ENCODE peak calls at places on chromosome 9, in six cellular contexts. One of them, this sample, is unnamed.

GRCh38 chr9:14434971-14435718 is 121.2 kb upstream of the NFIB start:
- DNase-seq in Calu3: no peak
- DNase-seq in lower lobe of right lung: no peak
- DNase-seq in retinal pigment epithelial cell: no peak
- DNase-seq in astrocyte of the spinal cord: no peak
- DNase-seq in fibroblast of mammary gland: no peak
- DNase-seq in this sample: no peak

GRCh38 chr9:137705443-137705863 is 86.6 kb downstream of the EHMT1 start:
- DNase-seq in Calu3: no peak
- DNase-seq in lower lobe of right lung: no peak
- DNase-seq in retinal pigment epithelial cell: no peak
- DNase-seq in astrocyte of the spinal cord: no peak
- DNase-seq in fibroblast of mammary gland: no peak
- DNase-seq in this sample: no peak

GRCh38 chr9:89902450-89902849 is 297.6 kb downstream of the GADD45G start:
- DNase-seq in Calu3: no peak
- DNase-seq in lower lobe of right lung: no peak
- DNase-seq in retinal pigment epithelial cell: no peak
- DNase-seq in astrocyte of the spinal cord: peak; percentile 90
- DNase-seq in fibroblast of mammary gland: peak; percentile 81
- DNase-seq in this sample: no peak

GRCh38 chr9:134585746-134586706 is 55.6 kb upstream of the COL5A1 start:
- DNase-seq in Calu3: no peak
- DNase-seq in lower lobe of right lung: no peak
- DNase-seq in retinal pigment epithelial cell: no peak
- DNase-seq in astrocyte of the spinal cord: peak; percentile 71
- DNase-seq in fibroblast of mammary gland: peak; percentile 49
- DNase-seq in this sample: no peak

GRCh38 chr9:73133042-73133651 is 18.5 kb upstream of the ANXA1 start:
- DNase-seq in Calu3: no peak
- DNase-seq in lower lobe of right lung: no peak
- DNase-seq in retinal pigment epithelial cell: no peak
- DNase-seq in astrocyte of the spinal cord: no peak
- DNase-seq in fibroblast of mammary gland: no peak
- DNase-seq in this sample: no peak

GRCh38 chr9:95313010-95313498 is 4.5 kb downstream of the FANCC start:
- DNase-seq in Calu3: no peak
- DNase-seq in lower lobe of right lung: peak; percentile 86
- DNase-seq in retinal pigment epithelial cell: peak; percentile 38
- DNase-seq in astrocyte of the spinal cord: peak; percentile 46
- DNase-seq in fibroblast of mammary gland: peak; percentile 68
- DNase-seq in this sample: peak; percentile 72

GRCh38 chr9:77464591-77465125 is 183.5 kb downstream of the GNA14 start:
- DNase-seq in Calu3: no peak
- DNase-seq in lower lobe of right lung: no peak
- DNase-seq in retinal pigment epithelial cell: no peak
- DNase-seq in astrocyte of the spinal cord: peak; percentile 41
- DNase-seq in fibroblast of mammary gland: peak; percentile 31
- DNase-seq in this sample: no peak

GRCh38 chr9:26264709-26265601 is 586.7 kb upstream of the TUSC1 start:
- DNase-seq in Calu3: no peak
- DNase-seq in lower lobe of right lung: no peak
- DNase-seq in retinal pigment epithelial cell: peak; percentile 30
- DNase-seq in astrocyte of the spinal cord: peak; percentile 87
- DNase-seq in fibroblast of mammary gland: peak; percentile 92
- DNase-seq in this sample: peak; percentile 35

GRCh38 chr9:3517377-3518048 is 8.3 kb downstream of the RFX3 start:
- DNase-seq in Calu3: no peak
- DNase-seq in lower lobe of right lung: no peak
- DNase-seq in retinal pigment epithelial cell: no peak
- DNase-seq in astrocyte of the spinal cord: no peak
- DNase-seq in fibroblast of mammary gland: peak; percentile 3
- DNase-seq in this sample: no peak

GRCh38 chr9:14180077-14180941 is 133.6 kb downstream of the NFIB start:
- DNase-seq in Calu3: no peak
- DNase-seq in lower lobe of right lung: no peak
- DNase-seq in retinal pigment epithelial cell: no peak
- DNase-seq in astrocyte of the spinal cord: no peak
- DNase-seq in fibroblast of mammary gland: no peak
- DNase-seq in this sample: no peak

GRCh38 chr9:101737705-101738565 is 512 bp downstream of the GRIN3A start:
- DNase-seq in Calu3: peak; percentile 17
- DNase-seq in lower lobe of right lung: peak; percentile 30
- DNase-seq in retinal pigment epithelial cell: no peak
- DNase-seq in astrocyte of the spinal cord: no peak
- DNase-seq in fibroblast of mammary gland: no peak
- DNase-seq in this sample: no peak

GRCh38 chr9:72476100-72476499 is 45.3 kb upstream of the TMC1 start:
- DNase-seq in Calu3: no peak
- DNase-seq in lower lobe of right lung: no peak
- DNase-seq in retinal pigment epithelial cell: no peak
- DNase-seq in astrocyte of the spinal cord: no peak
- DNase-seq in fibroblast of mammary gland: no peak
- DNase-seq in this sample: peak; percentile 31

GRCh38 chr9:127550751-127551150 is 61.3 kb upstream of the STXBP1 start:
- DNase-seq in Calu3: no peak
- DNase-seq in lower lobe of right lung: peak; percentile 62
- DNase-seq in retinal pigment epithelial cell: no peak
- DNase-seq in astrocyte of the spinal cord: no peak
- DNase-seq in fibroblast of mammary gland: no peak
- DNase-seq in this sample: no peak

GRCh38 chr9:133844876-133845658 is 106.9 kb upstream of the SARDH start:
- DNase-seq in Calu3: no peak
- DNase-seq in lower lobe of right lung: peak; percentile 83
- DNase-seq in retinal pigment epithelial cell: no peak
- DNase-seq in astrocyte of the spinal cord: peak; percentile 51
- DNase-seq in fibroblast of mammary gland: peak; percentile 25
- DNase-seq in this sample: no peak

GRCh38 chr9:91502913-91503649 is 79.4 kb upstream of the NFIL3 start:
- DNase-seq in Calu3: no peak
- DNase-seq in lower lobe of right lung: no peak
- DNase-seq in retinal pigment epithelial cell: no peak
- DNase-seq in astrocyte of the spinal cord: no peak
- DNase-seq in fibroblast of mammary gland: no peak
- DNase-seq in this sample: no peak

GRCh38 chr9:111076519-111076918 is 38.2 kb upstream of the LPAR1 start:
- DNase-seq in Calu3: no peak
- DNase-seq in lower lobe of right lung: no peak
- DNase-seq in retinal pigment epithelial cell: no peak
- DNase-seq in astrocyte of the spinal cord: no peak
- DNase-seq in fibroblast of mammary gland: no peak
- DNase-seq in this sample: no peak

GRCh38 chr9:6931913-6932312 is 174.1 kb downstream of the KDM4C start:
- DNase-seq in Calu3: no peak
- DNase-seq in lower lobe of right lung: no peak
- DNase-seq in retinal pigment epithelial cell: peak; percentile 52
- DNase-seq in astrocyte of the spinal cord: peak; percentile 73
- DNase-seq in fibroblast of mammary gland: peak; percentile 86
- DNase-seq in this sample: peak; percentile 89

GRCh38 chr9:122807271-122807900 is 7.5 kb downstream of the OR1K1 start:
- DNase-seq in Calu3: no peak
- DNase-seq in lower lobe of right lung: no peak
- DNase-seq in retinal pigment epithelial cell: no peak
- DNase-seq in astrocyte of the spinal cord: no peak
- DNase-seq in fibroblast of mammary gland: peak; percentile 67
- DNase-seq in this sample: no peak

GRCh38 chr9:35401011-35401410 is 88.9 kb upstream of the RUSC2 start:
- DNase-seq in Calu3: no peak
- DNase-seq in lower lobe of right lung: no peak
- DNase-seq in retinal pigment epithelial cell: no peak
- DNase-seq in astrocyte of the spinal cord: no peak
- DNase-seq in fibroblast of mammary gland: no peak
- DNase-seq in this sample: no peak

GRCh38 chr9:129353697-129354336 is 175.8 kb upstream of the IER5L start:
- DNase-seq in Calu3: no peak
- DNase-seq in lower lobe of right lung: no peak
- DNase-seq in retinal pigment epithelial cell: no peak
- DNase-seq in astrocyte of the spinal cord: no peak
- DNase-seq in fibroblast of mammary gland: no peak
- DNase-seq in this sample: no peak

GRCh38 chr9:120875954-120876841 is 790 bp downstream of the PHF19 start:
- DNase-seq in Calu3: peak; percentile 86
- DNase-seq in lower lobe of right lung: peak; percentile 86
- DNase-seq in retinal pigment epithelial cell: no peak
- DNase-seq in astrocyte of the spinal cord: peak; percentile 95
- DNase-seq in fibroblast of mammary gland: peak; percentile 89
- DNase-seq in this sample: peak; percentile 69
- TF ChIP-seq CTCF in Calu3: no peak
- TF ChIP-seq CTCF in lower lobe of right lung: no peak
- TF ChIP-seq CTCF in retinal pigment epithelial cell: peak; percentile 20
- TF ChIP-seq CTCF in astrocyte of the spinal cord: peak; percentile 19
- TF ChIP-seq CTCF in fibroblast of mammary gland: no peak
- TF ChIP-seq CTCF in this sample: no peak

GRCh38 chr9:25226901-25227686 is 451.1 kb downstream of the TUSC1 start:
- DNase-seq in Calu3: no peak
- DNase-seq in lower lobe of right lung: no peak
- DNase-seq in retinal pigment epithelial cell: no peak
- DNase-seq in astrocyte of the spinal cord: no peak
- DNase-seq in fibroblast of mammary gland: no peak
- DNase-seq in this sample: no peak

GRCh38 chr9:25225938-25226760 is 452.1 kb downstream of the TUSC1 start:
- DNase-seq in Calu3: no peak
- DNase-seq in lower lobe of right lung: no peak
- DNase-seq in retinal pigment epithelial cell: no peak
- DNase-seq in astrocyte of the spinal cord: no peak
- DNase-seq in fibroblast of mammary gland: no peak
- DNase-seq in this sample: no peak

GRCh38 chr9:25224309-25224708 is 453.9 kb downstream of the TUSC1 start:
- DNase-seq in Calu3: no peak
- DNase-seq in lower lobe of right lung: no peak
- DNase-seq in retinal pigment epithelial cell: no peak
- DNase-seq in astrocyte of the spinal cord: no peak
- DNase-seq in fibroblast of mammary gland: no peak
- DNase-seq in this sample: no peak
- TF ChIP-seq CTCF in Calu3: no peak
- TF ChIP-seq CTCF in lower lobe of right lung: no peak
- TF ChIP-seq CTCF in retinal pigment epithelial cell: no peak
- TF ChIP-seq CTCF in astrocyte of the spinal cord: no peak
- TF ChIP-seq CTCF in fibroblast of mammary gland: no peak
- TF ChIP-seq CTCF in this sample: no peak

DNA sequence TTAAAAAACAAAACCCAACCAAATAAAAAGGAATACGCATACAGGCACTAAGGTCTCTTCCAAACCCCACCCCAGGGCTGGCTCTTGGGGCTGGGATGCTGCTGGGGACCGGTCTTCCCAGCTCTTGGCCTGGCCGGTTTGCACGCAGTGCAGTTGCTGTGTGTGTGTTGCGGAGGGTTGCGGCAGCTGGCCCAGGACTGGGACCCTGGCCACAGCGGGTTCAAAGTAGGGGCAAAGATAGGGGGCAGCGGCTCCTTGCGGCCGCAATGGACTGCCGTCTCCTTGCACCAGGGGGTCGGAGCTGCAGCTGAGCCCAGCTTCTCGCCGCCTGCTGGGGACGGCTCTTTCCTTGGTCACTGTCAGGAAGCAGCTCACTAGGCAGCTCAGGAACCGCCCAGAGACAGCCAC is 5.0 kb downstream of the DMRT3 start:
- DNase-seq in Calu3: no peak
- DNase-seq in lower lobe of right lung: no peak
- DNase-seq in retinal pigment epithelial cell: no peak
- DNase-seq in astrocyte of the spinal cord: no peak
- DNase-seq in fibroblast of mammary gland: no peak
- DNase-seq in this sample: no peak
- TF ChIP-seq CTCF in Calu3: no peak
- TF ChIP-seq CTCF in lower lobe of right lung: no peak
- TF ChIP-seq CTCF in retinal pigment epithelial cell: no peak
- TF ChIP-seq CTCF in astrocyte of the spinal cord: no peak
- TF ChIP-seq CTCF in fibroblast of mammary gland: no peak
- TF ChIP-seq CTCF in this sample: no peak

GRCh38 chr9:109253241-109253636 is 67.6 kb downstream of the EPB41L4B start:
- DNase-seq in Calu3: no peak
- DNase-seq in lower lobe of right lung: no peak
- DNase-seq in retinal pigment epithelial cell: no peak
- DNase-seq in astrocyte of the spinal cord: no peak
- DNase-seq in fibroblast of mammary gland: no peak
- DNase-seq in this sample: no peak
- TF ChIP-seq CTCF in Calu3: no peak
- TF ChIP-seq CTCF in lower lobe of right lung: no peak
- TF ChIP-seq CTCF in retinal pigment epithelial cell: no peak
- TF ChIP-seq CTCF in astrocyte of the spinal cord: no peak
- TF ChIP-seq CTCF in fibroblast of mammary gland: no peak
- TF ChIP-seq CTCF in this sample: no peak

GRCh38 chr9:87891754-87892153 is 9.1 kb downstream of the SPATA31E1 start:
- DNase-seq in Calu3: no peak
- DNase-seq in lower lobe of right lung: no peak
- DNase-seq in retinal pigment epithelial cell: no peak
- DNase-seq in astrocyte of the spinal cord: no peak
- DNase-seq in fibroblast of mammary gland: peak; percentile 44
- DNase-seq in this sample: no peak
- TF ChIP-seq CTCF in Calu3: no peak
- TF ChIP-seq CTCF in lower lobe of right lung: no peak
- TF ChIP-seq CTCF in retinal pigment epithelial cell: no peak
- TF ChIP-seq CTCF in astrocyte of the spinal cord: no peak
- TF ChIP-seq CTCF in fibroblast of mammary gland: no peak
- TF ChIP-seq CTCF in this sample: no peak

GRCh38 chr9:82903503-82903902 is 159.4 kb downstream of the RASEF start:
- DNase-seq in Calu3: no peak
- DNase-seq in lower lobe of right lung: no peak
- DNase-seq in retinal pigment epithelial cell: no peak
- DNase-seq in astrocyte of the spinal cord: no peak
- DNase-seq in fibroblast of mammary gland: no peak
- DNase-seq in this sample: no peak
- TF ChIP-seq CTCF in Calu3: no peak
- TF ChIP-seq CTCF in lower lobe of right lung: no peak
- TF ChIP-seq CTCF in retinal pigment epithelial cell: peak; percentile 31
- TF ChIP-seq CTCF in astrocyte of the spinal cord: no peak
- TF ChIP-seq CTCF in fibroblast of mammary gland: no peak
- TF ChIP-seq CTCF in this sample: no peak

GRCh38 chr9:37295796-37296195 is 126.7 kb upstream of the GRHPR start:
- DNase-seq in Calu3: no peak
- DNase-seq in lower lobe of right lung: no peak
- DNase-seq in retinal pigment epithelial cell: no peak
- DNase-seq in astrocyte of the spinal cord: no peak
- DNase-seq in fibroblast of mammary gland: no peak
- DNase-seq in this sample: no peak
- TF ChIP-seq CTCF in Calu3: no peak
- TF ChIP-seq CTCF in lower lobe of right lung: no peak
- TF ChIP-seq CTCF in retinal pigment epithelial cell: peak; percentile 26
- TF ChIP-seq CTCF in astrocyte of the spinal cord: no peak
- TF ChIP-seq CTCF in fibroblast of mammary gland: peak; percentile 30
- TF ChIP-seq CTCF in this sample: peak; percentile 26